ENCODE peak calls at places on chromosomes 6 and 20, in nine cellular contexts. One of them, this sample, is unnamed.

GRCh38 chr6:45608252-45608911 is 230.6 kb upstream of the SUPT3H start:
- DNase-seq in lower lobe of right lung: no peak
- DNase-seq in NCI-H524: no peak
- DNase-seq in pons: no peak
- DNase-seq in ascending aorta: no peak
- DNase-seq in left lung: no peak
- DNase-seq in memory B cell: no peak
- DNase-seq in mesenteric fat pad: no peak
- DNase-seq in fibroblast of lung: peak; percentile 76
- DNase-seq in this sample: no peak

GRCh38 chr6:142821860-142822259 is 123.1 kb downstream of the HIVEP2 start:
- DNase-seq in memory B cell: no peak
- DNase-seq in fibroblast of lung: no peak
- DNase-seq in lower lobe of right lung: no peak
- DNase-seq in pons: no peak
- DNase-seq in left lung: no peak
- DNase-seq in NCI-H524: no peak
- DNase-seq in ascending aorta: no peak
- DNase-seq in mesenteric fat pad: no peak
- DNase-seq in this sample: no peak

GRCh38 chr20:33154252-33154651 is 13.7 kb upstream of the BPIFA2 start:
- DNase-seq in NCI-H524: no peak
- DNase-seq in pons: no peak
- DNase-seq in lower lobe of right lung: no peak
- DNase-seq in mesenteric fat pad: no peak
- DNase-seq in fibroblast of lung: no peak
- DNase-seq in memory B cell: no peak
- DNase-seq in ascending aorta: no peak
- DNase-seq in left lung: no peak
- DNase-seq in this sample: no peak

GRCh38 chr6:4553387-4553786 is 222.8 kb upstream of the CDYL start:
- DNase-seq in memory B cell: no peak
- DNase-seq in left lung: no peak
- DNase-seq in ascending aorta: no peak
- DNase-seq in mesenteric fat pad: no peak
- DNase-seq in NCI-H524: no peak
- DNase-seq in fibroblast of lung: no peak
- DNase-seq in pons: no peak
- DNase-seq in lower lobe of right lung: no peak
- DNase-seq in this sample: no peak

GRCh38 chr20:50675671-50676376 is 15.5 kb downstream of the RIPOR3 start:
- DNase-seq in NCI-H524: no peak
- DNase-seq in left lung: no peak
- DNase-seq in pons: no peak
- DNase-seq in memory B cell: no peak
- DNase-seq in mesenteric fat pad: no peak
- DNase-seq in ascending aorta: no peak
- DNase-seq in lower lobe of right lung: no peak
- DNase-seq in fibroblast of lung: peak; percentile 23
- DNase-seq in this sample: peak; percentile 83

GRCh38 chr6:81735756-81736380 is 16.6 kb downstream of the TENT5A start:
- DNase-seq in fibroblast of lung: peak; percentile 20
- DNase-seq in mesenteric fat pad: no peak
- DNase-seq in NCI-H524: no peak
- DNase-seq in pons: no peak
- DNase-seq in memory B cell: no peak
- DNase-seq in left lung: no peak
- DNase-seq in ascending aorta: no peak
- DNase-seq in lower lobe of right lung: no peak
- DNase-seq in this sample: no peak

GRCh38 chr20:59152559-59153354 is 10.9 kb upstream of the ZNF831 start:
- DNase-seq in fibroblast of lung: no peak
- DNase-seq in NCI-H524: peak; percentile 64
- DNase-seq in pons: no peak
- DNase-seq in mesenteric fat pad: no peak
- DNase-seq in lower lobe of right lung: peak; percentile 60
- DNase-seq in ascending aorta: no peak
- DNase-seq in memory B cell: no peak
- DNase-seq in left lung: peak; percentile 61
- DNase-seq in this sample: no peak

GRCh38 chr6:167467282-167467681 is 142.4 kb downstream of the TTLL2 start:
- DNase-seq in ascending aorta: no peak
- DNase-seq in mesenteric fat pad: no peak
- DNase-seq in left lung: no peak
- DNase-seq in fibroblast of lung: no peak
- DNase-seq in NCI-H524: no peak
- DNase-seq in lower lobe of right lung: no peak
- DNase-seq in pons: no peak
- DNase-seq in memory B cell: no peak
- DNase-seq in this sample: no peak

GRCh38 chr6:33599413-33599911 is 19.4 kb upstream of the BAK1 start:
- DNase-seq in fibroblast of lung: no peak
- DNase-seq in NCI-H524: no peak
- DNase-seq in ascending aorta: no peak
- DNase-seq in pons: no peak
- DNase-seq in lower lobe of right lung: no peak
- DNase-seq in left lung: no peak
- DNase-seq in memory B cell: no peak
- DNase-seq in mesenteric fat pad: no peak
- DNase-seq in this sample: peak; percentile 90

GRCh38 chr6:46935687-46936086 is 13.9 kb upstream of the ADGRF5 start:
- DNase-seq in ascending aorta: no peak
- DNase-seq in left lung: peak; percentile 50
- DNase-seq in NCI-H524: no peak
- DNase-seq in pons: no peak
- DNase-seq in mesenteric fat pad: no peak
- DNase-seq in memory B cell: no peak
- DNase-seq in lower lobe of right lung: peak; percentile 60
- DNase-seq in fibroblast of lung: peak; percentile 45
- DNase-seq in this sample: no peak

GRCh38 chr20:25014816-25015215 is 22.3 kb upstream of the APMAP start:
- DNase-seq in memory B cell: no peak
- DNase-seq in lower lobe of right lung: no peak
- DNase-seq in left lung: peak; percentile 30
- DNase-seq in fibroblast of lung: no peak
- DNase-seq in NCI-H524: no peak
- DNase-seq in ascending aorta: no peak
- DNase-seq in mesenteric fat pad: peak; percentile 87
- DNase-seq in pons: no peak
- DNase-seq in this sample: peak; percentile 42

GRCh38 chr20:63044605-63045004 is 37.8 kb upstream of the BHLHE23 start:
- DNase-seq in memory B cell: no peak
- DNase-seq in pons: no peak
- DNase-seq in lower lobe of right lung: peak; percentile 13
- DNase-seq in NCI-H524: no peak
- DNase-seq in ascending aorta: no peak
- DNase-seq in left lung: no peak
- DNase-seq in mesenteric fat pad: no peak
- DNase-seq in fibroblast of lung: no peak
- DNase-seq in this sample: peak; percentile 57

GRCh38 chr20:38320221-38320620 is 16.3 kb downstream of the BPI start:
- DNase-seq in NCI-H524: no peak
- DNase-seq in mesenteric fat pad: no peak
- DNase-seq in pons: no peak
- DNase-seq in memory B cell: no peak
- DNase-seq in lower lobe of right lung: no peak
- DNase-seq in left lung: no peak
- DNase-seq in fibroblast of lung: no peak
- DNase-seq in ascending aorta: no peak
- DNase-seq in this sample: no peak

GRCh38 chr6:54085526-54085925 is 25.7 kb upstream of the MLIP start:
- DNase-seq in fibroblast of lung: peak; percentile 86
- DNase-seq in left lung: no peak
- DNase-seq in lower lobe of right lung: no peak
- DNase-seq in ascending aorta: no peak
- DNase-seq in mesenteric fat pad: no peak
- DNase-seq in pons: peak; percentile 79
- DNase-seq in memory B cell: no peak
- DNase-seq in NCI-H524: no peak
- DNase-seq in this sample: no peak

GRCh38 chr6:96542702-96543101 is 20.2 kb upstream of the FHL5 start:
- DNase-seq in pons: no peak
- DNase-seq in left lung: no peak
- DNase-seq in NCI-H524: peak; percentile 16
- DNase-seq in mesenteric fat pad: no peak
- DNase-seq in memory B cell: no peak
- DNase-seq in lower lobe of right lung: no peak
- DNase-seq in ascending aorta: no peak
- DNase-seq in fibroblast of lung: no peak
- DNase-seq in this sample: no peak

GRCh38 chr6:15922510-15923307 is 206.2 kb upstream of the MYLIP start:
- DNase-seq in memory B cell: no peak
- DNase-seq in mesenteric fat pad: no peak
- DNase-seq in lower lobe of right lung: no peak
- DNase-seq in fibroblast of lung: peak; percentile 67
- DNase-seq in left lung: no peak
- DNase-seq in pons: no peak
- DNase-seq in ascending aorta: no peak
- DNase-seq in NCI-H524: no peak
- DNase-seq in this sample: no peak

This sample was measured in kidney.